ENCODE peak calls at places on chromosome 22, in nine cellular contexts. One of them, this sample, is unnamed.

GRCh38 chr22:22748297-22748743 is 103.9 kb downstream of the GGTLC2 start:
- DNase-seq in amygdala: no peak
- DNase-seq in DMS53: peak; percentile 47
- DNase-seq in activated T-cell treated with anti-CD3 and anti-CD28 coated beads, Interleukin-2, amount 50 U/mL, for 48 hours: peak; percentile 46
- DNase-seq in AML-193: peak; percentile 23
- DNase-seq in activated CD4-positive, alpha-beta T cell treated with anti-CD3 and anti-CD28 coated beads for 1 hour: no peak
- DNase-seq in type B pancreatic cell: no peak
- DNase-seq in retina: peak; percentile 62
- DNase-seq in tibial artery: peak; percentile 51
- DNase-seq in this sample: peak; percentile 47

GRCh38 chr22:44047891-44048301 is 23.8 kb downstream of the PARVB start:
- DNase-seq in amygdala: no peak
- DNase-seq in DMS53: no peak
- DNase-seq in activated T-cell treated with anti-CD3 and anti-CD28 coated beads, Interleukin-2, amount 50 U/mL, for 48 hours: no peak
- DNase-seq in AML-193: no peak
- DNase-seq in activated CD4-positive, alpha-beta T cell treated with anti-CD3 and anti-CD28 coated beads for 1 hour: no peak
- DNase-seq in type B pancreatic cell: no peak
- DNase-seq in retina: no peak
- DNase-seq in tibial artery: no peak
- DNase-seq in this sample: no peak

GRCh38 chr22:30754971-30755759 is 60.5 kb downstream of the OSBP2 start:
- DNase-seq in amygdala: peak; percentile 16
- DNase-seq in DMS53: peak; percentile 76
- DNase-seq in activated T-cell treated with anti-CD3 and anti-CD28 coated beads, Interleukin-2, amount 50 U/mL, for 48 hours: peak; percentile 68
- DNase-seq in AML-193: peak; percentile 19
- DNase-seq in activated CD4-positive, alpha-beta T cell treated with anti-CD3 and anti-CD28 coated beads for 1 hour: peak; percentile 21
- DNase-seq in type B pancreatic cell: no peak
- DNase-seq in retina: peak; percentile 67
- DNase-seq in tibial artery: peak; percentile 29
- DNase-seq in this sample: peak; percentile 77

GRCh38 chr22:24758164-24758799 is 16.2 kb downstream of the PIWIL3 start:
- DNase-seq in amygdala: no peak
- DNase-seq in DMS53: peak; percentile 52
- DNase-seq in activated T-cell treated with anti-CD3 and anti-CD28 coated beads, Interleukin-2, amount 50 U/mL, for 48 hours: peak; percentile 72
- DNase-seq in AML-193: peak; percentile 20
- DNase-seq in activated CD4-positive, alpha-beta T cell treated with anti-CD3 and anti-CD28 coated beads for 1 hour: peak; percentile 21
- DNase-seq in type B pancreatic cell: no peak
- DNase-seq in retina: peak; percentile 60
- DNase-seq in tibial artery: peak; percentile 45
- DNase-seq in this sample: peak; percentile 74

GRCh38 chr22:19120829-19121630 is 1.2 kb downstream of the DGCR2 start:
- DNase-seq in amygdala: no peak
- DNase-seq in DMS53: peak; percentile 57
- DNase-seq in activated T-cell treated with anti-CD3 and anti-CD28 coated beads, Interleukin-2, amount 50 U/mL, for 48 hours: no peak
- DNase-seq in AML-193: no peak
- DNase-seq in activated CD4-positive, alpha-beta T cell treated with anti-CD3 and anti-CD28 coated beads for 1 hour: no peak
- DNase-seq in type B pancreatic cell: no peak
- DNase-seq in retina: no peak
- DNase-seq in tibial artery: no peak
- DNase-seq in this sample: peak; percentile 92

GRCh38 chr22:46295277-46295971 is 1.2 kb upstream of the GTSE1 start:
- DNase-seq in amygdala: no peak
- DNase-seq in DMS53: peak; percentile 27
- DNase-seq in activated T-cell treated with anti-CD3 and anti-CD28 coated beads, Interleukin-2, amount 50 U/mL, for 48 hours: no peak
- DNase-seq in AML-193: no peak
- DNase-seq in activated CD4-positive, alpha-beta T cell treated with anti-CD3 and anti-CD28 coated beads for 1 hour: no peak
- DNase-seq in type B pancreatic cell: no peak
- DNase-seq in retina: no peak
- DNase-seq in tibial artery: no peak
- DNase-seq in this sample: no peak

GRCh38 chr22:46589141-46589748 is 30.9 kb upstream of the GRAMD4 start:
- DNase-seq in amygdala: no peak
- DNase-seq in DMS53: no peak
- DNase-seq in activated T-cell treated with anti-CD3 and anti-CD28 coated beads, Interleukin-2, amount 50 U/mL, for 48 hours: no peak
- DNase-seq in AML-193: no peak
- DNase-seq in activated CD4-positive, alpha-beta T cell treated with anti-CD3 and anti-CD28 coated beads for 1 hour: no peak
- DNase-seq in type B pancreatic cell: no peak
- DNase-seq in retina: no peak
- DNase-seq in tibial artery: no peak
- DNase-seq in this sample: no peak

GRCh38 chr22:19038164-19038546 is 84.1 kb downstream of the DGCR2 start:
- DNase-seq in amygdala: no peak
- DNase-seq in DMS53: no peak
- DNase-seq in activated T-cell treated with anti-CD3 and anti-CD28 coated beads, Interleukin-2, amount 50 U/mL, for 48 hours: no peak
- DNase-seq in AML-193: no peak
- DNase-seq in activated CD4-positive, alpha-beta T cell treated with anti-CD3 and anti-CD28 coated beads for 1 hour: no peak
- DNase-seq in type B pancreatic cell: peak; percentile 62
- DNase-seq in retina: no peak
- DNase-seq in tibial artery: no peak
- DNase-seq in this sample: no peak

GRCh38 chr22:39318507-39319283 is 728 bp downstream of the RPL3 start:
- DNase-seq in amygdala: peak; percentile 56
- DNase-seq in DMS53: peak; percentile 65
- DNase-seq in activated T-cell treated with anti-CD3 and anti-CD28 coated beads, Interleukin-2, amount 50 U/mL, for 48 hours: no peak
- DNase-seq in AML-193: no peak
- DNase-seq in activated CD4-positive, alpha-beta T cell treated with anti-CD3 and anti-CD28 coated beads for 1 hour: peak; percentile 23
- DNase-seq in type B pancreatic cell: no peak
- DNase-seq in retina: no peak
- DNase-seq in tibial artery: no peak
- DNase-seq in this sample: peak; percentile 58

GRCh38 chr22:27504854-27505253 is 296.7 kb downstream of the MN1 start:
- DNase-seq in amygdala: no peak
- DNase-seq in DMS53: no peak
- DNase-seq in activated T-cell treated with anti-CD3 and anti-CD28 coated beads, Interleukin-2, amount 50 U/mL, for 48 hours: no peak
- DNase-seq in AML-193: no peak
- DNase-seq in activated CD4-positive, alpha-beta T cell treated with anti-CD3 and anti-CD28 coated beads for 1 hour: no peak
- DNase-seq in type B pancreatic cell: no peak
- DNase-seq in retina: no peak
- DNase-seq in tibial artery: no peak
- DNase-seq in this sample: no peak

GRCh38 chr22:38786631-38787030 is 7.3 kb downstream of the DNAL4 start:
- DNase-seq in amygdala: no peak
- DNase-seq in DMS53: no peak
- DNase-seq in activated T-cell treated with anti-CD3 and anti-CD28 coated beads, Interleukin-2, amount 50 U/mL, for 48 hours: no peak
- DNase-seq in AML-193: no peak
- DNase-seq in activated CD4-positive, alpha-beta T cell treated with anti-CD3 and anti-CD28 coated beads for 1 hour: no peak
- DNase-seq in type B pancreatic cell: no peak
- DNase-seq in retina: no peak
- DNase-seq in tibial artery: no peak
- DNase-seq in this sample: no peak

GRCh38 chr22:23750374-23750743 is 553 bp downstream of the ZNF70 start:
- DNase-seq in amygdala: no peak
- DNase-seq in DMS53: peak; percentile 18
- DNase-seq in activated T-cell treated with anti-CD3 and anti-CD28 coated beads, Interleukin-2, amount 50 U/mL, for 48 hours: no peak
- DNase-seq in AML-193: no peak
- DNase-seq in activated CD4-positive, alpha-beta T cell treated with anti-CD3 and anti-CD28 coated beads for 1 hour: no peak
- DNase-seq in type B pancreatic cell: no peak
- DNase-seq in retina: no peak
- DNase-seq in tibial artery: no peak
- DNase-seq in this sample: peak; percentile 12

GRCh38 chr22:22855617-22856308 is 31.9 kb upstream of the IGLL5 start:
- DNase-seq in amygdala: no peak
- DNase-seq in DMS53: peak; percentile 5
- DNase-seq in activated T-cell treated with anti-CD3 and anti-CD28 coated beads, Interleukin-2, amount 50 U/mL, for 48 hours: peak; percentile 52
- DNase-seq in AML-193: no peak
- DNase-seq in activated CD4-positive, alpha-beta T cell treated with anti-CD3 and anti-CD28 coated beads for 1 hour: no peak
- DNase-seq in type B pancreatic cell: no peak
- DNase-seq in retina: no peak
- DNase-seq in tibial artery: no peak
- DNase-seq in this sample: no peak

GRCh38 chr22:33038131-33038772 is 19.9 kb downstream of the SYN3 start:
- DNase-seq in amygdala: no peak
- DNase-seq in DMS53: no peak
- DNase-seq in activated T-cell treated with anti-CD3 and anti-CD28 coated beads, Interleukin-2, amount 50 U/mL, for 48 hours: no peak
- DNase-seq in AML-193: no peak
- DNase-seq in activated CD4-positive, alpha-beta T cell treated with anti-CD3 and anti-CD28 coated beads for 1 hour: no peak
- DNase-seq in type B pancreatic cell: no peak
- DNase-seq in retina: peak; percentile 28
- DNase-seq in tibial artery: no peak
- DNase-seq in this sample: no peak

GRCh38 chr22:44931077-44931540 is 78.7 kb downstream of the PHF21B start:
- DNase-seq in amygdala: peak; percentile 16
- DNase-seq in DMS53: no peak
- DNase-seq in activated T-cell treated with anti-CD3 and anti-CD28 coated beads, Interleukin-2, amount 50 U/mL, for 48 hours: no peak
- DNase-seq in AML-193: no peak
- DNase-seq in activated CD4-positive, alpha-beta T cell treated with anti-CD3 and anti-CD28 coated beads for 1 hour: no peak
- DNase-seq in type B pancreatic cell: no peak
- DNase-seq in retina: no peak
- DNase-seq in tibial artery: no peak
- DNase-seq in this sample: no peak

GRCh38 chr22:44497218-44497903 is 672 bp downstream of the RTL6 start:
- DNase-seq in amygdala: no peak
- DNase-seq in DMS53: peak; percentile 62
- DNase-seq in activated T-cell treated with anti-CD3 and anti-CD28 coated beads, Interleukin-2, amount 50 U/mL, for 48 hours: peak; percentile 33
- DNase-seq in AML-193: no peak
- DNase-seq in activated CD4-positive, alpha-beta T cell treated with anti-CD3 and anti-CD28 coated beads for 1 hour: no peak
- DNase-seq in type B pancreatic cell: no peak
- DNase-seq in retina: peak; percentile 72
- DNase-seq in tibial artery: no peak
- DNase-seq in this sample: no peak

GRCh38 chr22:36486619-36487384 is 5.4 kb upstream of the TXN2 start:
- DNase-seq in amygdala: no peak
- DNase-seq in DMS53: peak; percentile 32
- DNase-seq in activated T-cell treated with anti-CD3 and anti-CD28 coated beads, Interleukin-2, amount 50 U/mL, for 48 hours: peak; percentile 76
- DNase-seq in AML-193: peak; percentile 38
- DNase-seq in activated CD4-positive, alpha-beta T cell treated with anti-CD3 and anti-CD28 coated beads for 1 hour: peak; percentile 51
- DNase-seq in type B pancreatic cell: no peak
- DNase-seq in retina: no peak
- DNase-seq in tibial artery: no peak
- DNase-seq in this sample: peak; percentile 38

GRCh38 chr22:34055525-34056200 is 135.4 kb upstream of the LARGE1 start:
- DNase-seq in amygdala: no peak
- DNase-seq in DMS53: peak; percentile 1
- DNase-seq in activated T-cell treated with anti-CD3 and anti-CD28 coated beads, Interleukin-2, amount 50 U/mL, for 48 hours: no peak
- DNase-seq in AML-193: no peak
- DNase-seq in activated CD4-positive, alpha-beta T cell treated with anti-CD3 and anti-CD28 coated beads for 1 hour: no peak
- DNase-seq in type B pancreatic cell: no peak
- DNase-seq in retina: no peak
- DNase-seq in tibial artery: no peak
- DNase-seq in this sample: peak; percentile 64

GRCh38 chr22:49393526-49393925 is 434.1 kb downstream of the BRD1 start:
- DNase-seq in amygdala: no peak
- DNase-seq in DMS53: no peak
- DNase-seq in activated T-cell treated with anti-CD3 and anti-CD28 coated beads, Interleukin-2, amount 50 U/mL, for 48 hours: no peak
- DNase-seq in AML-193: no peak
- DNase-seq in activated CD4-positive, alpha-beta T cell treated with anti-CD3 and anti-CD28 coated beads for 1 hour: no peak
- DNase-seq in type B pancreatic cell: peak; percentile 59
- DNase-seq in retina: no peak
- DNase-seq in tibial artery: no peak
- DNase-seq in this sample: no peak

GRCh38 chr22:37544955-37545702 is 15.2 kb upstream of the CDC42EP1 start:
- DNase-seq in amygdala: peak; percentile 36
- DNase-seq in DMS53: peak; percentile 55
- DNase-seq in activated T-cell treated with anti-CD3 and anti-CD28 coated beads, Interleukin-2, amount 50 U/mL, for 48 hours: peak; percentile 80
- DNase-seq in AML-193: peak; percentile 36
- DNase-seq in activated CD4-positive, alpha-beta T cell treated with anti-CD3 and anti-CD28 coated beads for 1 hour: peak; percentile 29
- DNase-seq in type B pancreatic cell: no peak
- DNase-seq in retina: no peak
- DNase-seq in tibial artery: peak; percentile 69
- DNase-seq in this sample: peak; percentile 70

GRCh38 chr22:17823964-17824363 is 49.7 kb upstream of the BID start:
- DNase-seq in amygdala: no peak
- DNase-seq in DMS53: no peak
- DNase-seq in activated T-cell treated with anti-CD3 and anti-CD28 coated beads, Interleukin-2, amount 50 U/mL, for 48 hours: no peak
- DNase-seq in AML-193: no peak
- DNase-seq in activated CD4-positive, alpha-beta T cell treated with anti-CD3 and anti-CD28 coated beads for 1 hour: no peak
- DNase-seq in type B pancreatic cell: no peak
- DNase-seq in retina: no peak
- DNase-seq in tibial artery: no peak
- DNase-seq in this sample: no peak

GRCh38 chr22:40273319-40273718 is 73.0 kb upstream of the ADSL start:
- DNase-seq in amygdala: no peak
- DNase-seq in DMS53: no peak
- DNase-seq in activated T-cell treated with anti-CD3 and anti-CD28 coated beads, Interleukin-2, amount 50 U/mL, for 48 hours: no peak
- DNase-seq in AML-193: no peak
- DNase-seq in activated CD4-positive, alpha-beta T cell treated with anti-CD3 and anti-CD28 coated beads for 1 hour: no peak
- DNase-seq in type B pancreatic cell: no peak
- DNase-seq in retina: no peak
- DNase-seq in tibial artery: no peak
- DNase-seq in this sample: no peak

GRCh38 chr22:19853879-19854777 is 546 bp downstream of the GNB1L start:
- DNase-seq in amygdala: no peak
- DNase-seq in DMS53: peak; percentile 39
- DNase-seq in activated T-cell treated with anti-CD3 and anti-CD28 coated beads, Interleukin-2, amount 50 U/mL, for 48 hours: no peak
- DNase-seq in AML-193: no peak
- DNase-seq in activated CD4-positive, alpha-beta T cell treated with anti-CD3 and anti-CD28 coated beads for 1 hour: no peak
- DNase-seq in type B pancreatic cell: no peak
- DNase-seq in retina: no peak
- DNase-seq in tibial artery: peak; percentile 19
- DNase-seq in this sample: peak; percentile 60

GRCh38 chr22:22201185-22201924 is 43.2 kb upstream of the VPREB1 start:
- DNase-seq in amygdala: no peak
- DNase-seq in DMS53: peak; percentile 86
- DNase-seq in activated T-cell treated with anti-CD3 and anti-CD28 coated beads, Interleukin-2, amount 50 U/mL, for 48 hours: peak; percentile 59
- DNase-seq in AML-193: no peak
- DNase-seq in activated CD4-positive, alpha-beta T cell treated with anti-CD3 and anti-CD28 coated beads for 1 hour: no peak
- DNase-seq in type B pancreatic cell: no peak
- DNase-seq in retina: peak; percentile 65
- DNase-seq in tibial artery: no peak
- DNase-seq in this sample: peak; percentile 20

GRCh38 chr22:25390297-25391240 is 171.1 kb downstream of the CRYBB2 start:
- DNase-seq in amygdala: peak; percentile 19
- DNase-seq in DMS53: no peak
- DNase-seq in activated T-cell treated with anti-CD3 and anti-CD28 coated beads, Interleukin-2, amount 50 U/mL, for 48 hours: no peak
- DNase-seq in AML-193: no peak
- DNase-seq in activated CD4-positive, alpha-beta T cell treated with anti-CD3 and anti-CD28 coated beads for 1 hour: no peak
- DNase-seq in type B pancreatic cell: no peak
- DNase-seq in retina: no peak
- DNase-seq in tibial artery: no peak
- DNase-seq in this sample: no peak

GRCh38 chr22:24338701-24339451 is 68.2 kb downstream of the SPECC1L start:
- DNase-seq in amygdala: no peak
- DNase-seq in DMS53: no peak
- DNase-seq in activated T-cell treated with anti-CD3 and anti-CD28 coated beads, Interleukin-2, amount 50 U/mL, for 48 hours: no peak
- DNase-seq in AML-193: no peak
- DNase-seq in activated CD4-positive, alpha-beta T cell treated with anti-CD3 and anti-CD28 coated beads for 1 hour: no peak
- DNase-seq in type B pancreatic cell: no peak
- DNase-seq in retina: no peak
- DNase-seq in tibial artery: no peak
- DNase-seq in this sample: no peak